ENCODE peak calls at places on chromosomes 12 and 14, in nine cellular contexts. M, I, Q, Y, G, J, Z, R and E are unnamed samples.

GRCh38 chr12:75438052-75438754 is 42.4 kb upstream of the GLIPR1 start:
- DNase-seq in Y (no peak), M (peak), Q (no peak), R (peak), G (no peak), Z (no peak), I (no peak), J (no peak), E (peak)

GRCh38 chr14:74619672-74620131 is 7.7 kb upstream of the LTBP2 start:
- DNase-seq in J (peak), Y (no peak), I (peak), M (peak), R (no peak), Z (peak), Q (peak), G (peak), E (peak)

GRCh38 chr14:76937181-76938091 is 91.1 kb downstream of the IRF2BPL start:
- DNase-seq in Z (peak), I (peak), J (peak), Q (peak), Y (peak), G (peak), R (no peak), M (peak), E (no peak)

GRCh38 chr12:45402288-45402687 is 186.4 kb downstream of the ANO6 start:
- DNase-seq in G (peak), R (no peak), I (no peak), J (no peak), M (no peak), Q (peak), Y (no peak), Z (peak), E (no peak)

GRCh38 chr12:91575631-91576030 is 393.0 kb upstream of the DCN start:
- DNase-seq in J (no peak), Y (no peak), Q (no peak), Z (no peak), I (no peak), M (no peak), R (no peak), G (no peak), E (no peak)

GRCh38 chr12:92543359-92543758 is 159.4 kb upstream of the PLEKHG7 start:
- DNase-seq in Q (peak), R (no peak), Y (no peak), J (peak), Z (no peak), G (no peak), M (peak), I (no peak), E (peak)

GRCh38 chr14:85159726-85160125 is 370.2 kb upstream of the FLRT2 start:
- DNase-seq in J (no peak), Y (no peak), M (no peak), R (no peak), Z (no peak), G (no peak), I (no peak), Q (peak), E (no peak)

GRCh38 chr12:16606201-16606849 is 363 bp upstream of the LMO3 start:
- DNase-seq in M (peak), I (no peak), Q (peak), J (peak), Z (peak), G (peak), R (peak), Y (peak), E (peak)

GRCh38 chr14:89660183-89660582 is 243.2 kb upstream of the FOXN3 start:
- DNase-seq in R (no peak), Y (no peak), I (no peak), J (peak), Z (peak), G (peak), M (no peak), Q (peak), E (no peak)

GRCh38 chr14:102125546-102125945 is 14.2 kb upstream of the WDR20 start:
- DNase-seq in I (no peak), G (no peak), J (no peak), Z (no peak), M (peak), Q (no peak), R (no peak), Y (no peak), E (peak)

GRCh38 chr12:6084261-6084968 is 40.1 kb downstream of the VWF start:
- DNase-seq in J (peak), Y (peak), Q (peak), R (peak), G (peak), M (peak), Z (peak), I (no peak), E (peak)

GRCh38 chr12:14955876-14956811 is 5.3 kb downstream of the ARHGDIB start:
- DNase-seq in R (no peak), Q (no peak), J (no peak), Z (no peak), M (no peak), I (no peak), Y (no peak), G (no peak), E (no peak)

GRCh38 chr14:57578427-57579220 is 85.0 kb upstream of the CCDC198 start:
- DNase-seq in Y (no peak), Z (no peak), R (no peak), G (no peak), J (no peak), M (peak), I (no peak), Q (no peak), E (no peak)

GRCh38 chr12:104218935-104219334 is 3.4 kb downstream of the TXNRD1 start:
- DNase-seq in I (no peak), Q (peak), M (no peak), Y (no peak), R (no peak), J (peak), G (peak), Z (peak), E (no peak)

GRCh38 chr12:116955382-116956021 is 44.8 kb downstream of the FBXW8 start:
- DNase-seq in I (peak), G (peak), M (peak), Q (peak), Y (no peak), J (peak), Z (peak), R (no peak), E (peak)

GRCh38 chr14:33716921-33717320 is 234.0 kb downstream of the EGLN3 start:
- DNase-seq in R (no peak), G (no peak), Q (no peak), I (no peak), M (no peak), J (no peak), Y (no peak), Z (no peak), E (no peak)

GRCh38 chr12:65649126-65649525 is 175.2 kb upstream of the HMGA2 start:
- DNase-seq in J (peak), Y (no peak), Q (peak), G (peak), Z (peak), M (no peak), R (no peak), I (no peak), E (peak)

GRCh38 chr14:103724116-103724515 is 8.5 kb downstream of the ZFYVE21 start:
- DNase-seq in J (no peak), R (no peak), Q (peak), G (peak), Y (no peak), I (peak), M (no peak), Z (peak), E (no peak)

GRCh38 chr14:94366146-94366887 is 22.1 kb downstream of the SERPINA1 start:
- DNase-seq in R (no peak), I (no peak), M (no peak), Y (no peak), J (no peak), Z (no peak), G (no peak), Q (no peak), E (peak)

GRCh38 chr12:128056299-128056885 is 210.6 kb upstream of the TMEM132C start:
- DNase-seq in I (no peak), Y (peak), R (peak), Q (no peak), M (peak), G (no peak), J (no peak), Z (no peak), E (no peak)

GRCh38 chr12:22459872-22460490 is 84.4 kb downstream of the C2CD5 start:
- DNase-seq in M (peak), I (peak), Q (peak), R (peak), J (peak), Z (peak), Y (peak), G (peak), E (peak)

GRCh38 chr12:56154246-56154771 is 1.9 kb downstream of the MYL6B start:
- DNase-seq in J (no peak), Q (no peak), Z (no peak), Y (no peak), I (no peak), G (no peak), R (no peak), M (peak), E (no peak)

GRCh38 chr12:82400819-82401218 is 42.5 kb downstream of the METTL25 start:
- DNase-seq in Q (no peak), J (no peak), R (no peak), I (no peak), M (no peak), Y (no peak), Z (no peak), G (no peak), E (no peak)

GRCh38 chr14:57611555-57612075 is 118.0 kb upstream of the CCDC198 start:
- DNase-seq in Y (no peak), Z (no peak), R (no peak), I (no peak), J (no peak), G (no peak), Q (no peak), M (no peak), E (no peak)

GRCh38 chr14:35140718-35141581 is 18.6 kb downstream of the PRORP start:
- DNase-seq in J (peak), R (no peak), Y (no peak), Q (peak), Z (peak), M (peak), G (peak), I (no peak), E (no peak)

GRCh38 chr12:46218509-46219095 is 50.2 kb downstream of the SLC38A1 start:
- DNase-seq in Y (no peak), Z (no peak), G (no peak), I (no peak), Q (no peak), R (no peak), M (no peak), J (no peak), E (peak)

GRCh38 chr14:102262894-102263462 is 42.0 kb downstream of the MOK start:
- DNase-seq in G (peak), J (no peak), I (no peak), Q (no peak), Z (peak), M (peak), R (peak), Y (peak), E (no peak)

DNA sequence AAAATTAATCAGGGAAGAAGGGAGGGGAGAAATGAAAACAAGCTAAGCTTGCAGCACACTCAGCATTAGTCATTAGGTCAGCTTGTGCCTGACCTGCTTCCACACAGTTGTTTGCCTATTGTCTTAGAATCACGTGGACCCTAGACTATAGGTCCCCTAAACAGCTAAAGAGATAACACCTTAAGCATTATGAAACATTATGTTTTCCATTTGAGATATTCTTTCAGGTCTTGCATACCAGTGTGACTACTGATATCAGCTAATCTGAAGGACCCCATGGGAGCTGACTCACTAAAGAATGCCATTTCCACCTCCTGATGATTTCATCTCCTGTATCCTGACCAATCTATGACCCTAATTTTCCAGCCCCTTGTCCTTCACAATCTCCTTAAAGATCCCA is 154.1 kb upstream of the FUT8 start:
- DNase-seq in Z (peak), M (peak), G (peak), I (no peak), Q (peak), R (no peak), Y (no peak), J (peak), E (no peak)
- H3K9ac ChIP-seq in Z (no peak), M (no peak), G (no peak), I (no peak), Q (no peak), R (no peak), Y (no peak), J (no peak), E (no peak)

GRCh38 chr12:130199536-130200390 is 37.5 kb downstream of the FZD10 start:
- DNase-seq in Q (no peak), J (no peak), I (no peak), R (no peak), M (no peak), Z (no peak), Y (peak), G (no peak), E (no peak)

GRCh38 chr12:130201037-130201436 is 38.8 kb downstream of the FZD10 start:
- DNase-seq in J (no peak), R (no peak), G (no peak), Q (no peak), I (no peak), M (no peak), Z (no peak), Y (no peak), E (no peak)

GRCh38 chr12:130198663-130199060 is 36.4 kb downstream of the FZD10 start:
- DNase-seq in Z (no peak), Q (no peak), G (no peak), Y (no peak), I (no peak), R (no peak), M (no peak), J (no peak), E (no peak)

GRCh38 chr12:130202201-130202600 is 39.9 kb downstream of the FZD10 start:
- DNase-seq in M (no peak), Q (no peak), R (no peak), Z (no peak), G (no peak), J (no peak), Y (no peak), I (no peak), E (no peak)

GRCh38 chr12:130200445-130200844 is 38.2 kb downstream of the FZD10 start:
- DNase-seq in M (no peak), R (no peak), Q (no peak), G (no peak), Z (no peak), J (no peak), Y (no peak), I (no peak), E (no peak)
- H3K9ac ChIP-seq in M (no peak), R (no peak), Q (no peak), G (no peak), Z (no peak), J (no peak), Y (no peak), I (no peak), E (no peak)

GRCh38 chr12:575129-575502 is 88.1 kb downstream of the NINJ2 start:
- DNase-seq in I (no peak), Z (no peak), Q (no peak), J (no peak), R (no peak), M (no peak), Y (no peak), G (peak), E (no peak)

GRCh38 chr12:574475-575128 is 88.6 kb downstream of the NINJ2 start:
- DNase-seq in J (peak), Z (no peak), G (peak), M (no peak), I (no peak), Y (no peak), Q (no peak), R (no peak), E (no peak)

GRCh38 chr12:576613-577110 is 86.6 kb downstream of the NINJ2 start:
- DNase-seq in J (no peak), R (no peak), G (no peak), I (no peak), Y (no peak), Q (no peak), M (no peak), Z (no peak), E (no peak)

GRCh38 chr12:578743-579449 is 84.3 kb downstream of the NINJ2 start:
- DNase-seq in Z (no peak), M (peak), R (no peak), G (no peak), Y (no peak), Q (no peak), I (no peak), J (peak), E (no peak)

DNA sequence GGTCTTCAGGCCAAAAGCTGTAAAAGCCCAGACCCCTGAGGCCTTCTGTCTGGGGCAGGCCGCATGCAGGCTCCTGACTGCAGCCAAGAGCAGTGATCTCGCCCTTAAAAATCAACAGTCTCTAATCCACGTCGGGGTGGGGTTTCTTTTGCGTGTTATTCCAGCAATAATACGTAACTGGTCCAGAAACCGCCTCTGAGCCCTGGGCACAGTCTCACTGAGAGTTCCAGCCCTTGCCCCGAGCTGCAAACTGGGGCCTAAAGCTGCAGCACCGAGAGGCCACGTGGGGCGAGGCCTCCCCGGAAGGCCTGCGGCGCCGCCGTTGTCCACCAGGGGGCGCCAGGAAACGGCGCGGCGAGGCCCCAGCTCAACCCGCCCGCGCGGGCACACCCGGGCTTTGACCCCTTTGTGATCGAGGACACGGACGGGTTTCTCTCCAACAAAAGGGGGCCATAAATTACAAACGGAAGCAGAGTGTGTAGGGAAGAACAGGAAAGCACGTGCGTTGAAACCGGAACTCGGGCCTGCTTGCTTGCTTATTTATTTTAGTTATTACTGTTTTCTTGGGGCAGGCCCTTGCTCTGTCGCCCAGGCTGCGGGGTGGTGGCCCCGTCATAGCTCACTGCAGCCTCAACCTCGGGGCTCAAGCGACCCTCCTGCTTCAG is 87.2 kb downstream of the NINJ2 start:
- DNase-seq in Y (peak), I (peak), G (peak), R (peak), M (peak), Q (peak), J (peak), Z (peak), E (peak)
- H3K9ac ChIP-seq in Y (no peak), I (peak), G (peak), R (peak), M (peak), Q (no peak), J (peak), Z (peak), E (no peak)

DNA sequence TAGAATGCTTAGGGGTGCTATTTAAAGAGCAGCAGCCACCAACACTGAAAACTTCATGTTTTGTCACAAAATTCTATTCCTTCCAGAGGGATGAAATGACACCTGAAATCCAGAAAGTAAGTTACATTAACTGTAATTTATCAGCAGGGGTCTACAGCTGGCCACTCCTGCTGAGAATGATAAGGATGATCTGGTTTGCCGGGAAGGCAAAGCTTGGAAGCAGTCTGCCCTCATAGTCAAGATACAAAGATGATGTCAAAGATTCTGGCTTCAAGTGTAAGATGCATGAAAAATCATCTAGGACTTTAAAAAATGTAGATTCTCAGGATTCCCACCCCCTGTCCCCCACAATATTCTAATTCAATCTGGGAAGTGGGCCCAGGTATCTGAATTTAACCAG is 58.4 kb downstream of the DCAF5 start:
- DNase-seq in G (no peak), I (peak), R (no peak), Y (no peak), Q (no peak), M (peak), Z (peak), J (no peak), E (peak)
- H3K9ac ChIP-seq in G (no peak), I (no peak), R (no peak), Y (no peak), Q (no peak), M (no peak), Z (no peak), J (no peak), E (no peak)

GRCh38 chr12:1369942-1370620 is 224.3 kb downstream of the FBXL14 start:
- DNase-seq in J (no peak), Q (no peak), G (no peak), R (no peak), Y (no peak), I (no peak), Z (no peak), M (no peak), E (no peak)

GRCh38 chr12:1369460-1369859 is 224.9 kb downstream of the FBXL14 start:
- DNase-seq in J (peak), Q (no peak), I (no peak), M (no peak), G (no peak), Y (no peak), Z (no peak), R (no peak), E (peak)

GRCh38 chr12:1365703-1366102 is 228.7 kb downstream of the FBXL14 start:
- DNase-seq in Q (no peak), M (no peak), Y (no peak), G (no peak), J (no peak), R (no peak), I (no peak), Z (no peak), E (no peak)

GRCh38 chr12:1367331-1367730 is 227.1 kb downstream of the FBXL14 start:
- DNase-seq in J (no peak), R (no peak), Z (no peak), I (no peak), G (no peak), Q (no peak), M (no peak), Y (no peak), E (no peak)

GRCh38 chr12:1367731-1368285 is 226.6 kb downstream of the FBXL14 start:
- DNase-seq in G (peak), Z (no peak), M (no peak), Q (no peak), Y (no peak), R (no peak), J (no peak), I (no peak), E (no peak)
- H3K9ac ChIP-seq in G (no peak), Z (no peak), M (no peak), Q (no peak), Y (no peak), R (no peak), J (no peak), I (no peak), E (no peak)